ENCODE peak calls at places on chromosomes 7 and 10, in five cellular contexts. B is ovary, I is heart left ventricle, V is H9, M is HCT116. A is an unnamed sample.

GRCh38 chr7:143279186-143280098 is 5.3 kb upstream of the TMEM139 start:
- DNase-seq in B (no peak), M (no peak), V (no peak), I (no peak), A (no peak)

GRCh38 chr10:110916554-110917346 is 2.2 kb downstream of the BBIP1 start:
- DNase-seq in V (no peak), I (no peak), B (no peak), M (no peak), A (no peak)

GRCh38 chr10:13823046-13823711 is 236.4 kb downstream of the PRPF18 start:
- DNase-seq in M (no peak), I (no peak), B (no peak), V (peak; percentile 77), A (no peak)

GRCh38 chr10:52636874-52637273 is 135.7 kb downstream of the MBL2 start:
- DNase-seq in V (no peak), B (no peak), I (no peak), M (no peak), A (no peak)

GRCh38 chr7:43869898-43870240 is 552 bp upstream of the MRPS24 start:
- DNase-seq in I (no peak), V (no peak), B (peak; percentile 40), M (no peak), A (peak; percentile 60)

GRCh38 chr10:17453377-17454091 is 861 bp downstream of the ST8SIA6 start:
- DNase-seq in B (peak; percentile 31), I (no peak), V (peak; percentile 68), M (no peak), A (no peak)

GRCh38 chr10:78992333-78992732 is 76.4 kb upstream of the ZMIZ1 start:
- DNase-seq in V (no peak), I (no peak), M (no peak), B (no peak), A (no peak)

GRCh38 chr10:97401455-97401919 is 347 bp upstream of the RRP12 start:
- DNase-seq in I (no peak), B (no peak), V (peak; percentile 51), M (no peak), A (no peak)

GRCh38 chr7:151425670-151426075 is 14.3 kb downstream of the CRYGN start:
- DNase-seq in I (no peak), M (no peak), B (peak; percentile 46), V (no peak), A (no peak)

GRCh38 chr7:47670738-47671137 is 88.8 kb upstream of the TNS3 start:
- DNase-seq in M (no peak), I (no peak), B (no peak), V (no peak), A (no peak)

GRCh38 chr7:46146454-46147255 is 225.6 kb upstream of the IGFBP3 start:
- DNase-seq in I (peak; percentile 39), V (no peak), B (no peak), M (no peak), A (no peak)

GRCh38 chr7:27746978-27747377 is 7.0 kb downstream of the TAX1BP1 start:
- DNase-seq in V (no peak), I (no peak), M (no peak), B (no peak), A (no peak)

GRCh38 chr10:132326925-132327324 is 5.1 kb upstream of the LRRC27 start:
- DNase-seq in B (no peak), I (no peak), M (no peak), V (no peak), A (no peak)

GRCh38 chr7:159158125-159158887 is 13.6 kb upstream of the VIPR2 start:
- DNase-seq in M (no peak), I (no peak), V (no peak), B (no peak), A (no peak)

GRCh38 chr7:7791523-7791922 is 73.1 kb upstream of the RPA3 start:
- DNase-seq in I (no peak), B (no peak), V (no peak), M (no peak), A (no peak)

GRCh38 chr10:88190123-88190522 is 326.7 kb downstream of the PTEN start:
- DNase-seq in M (no peak), V (no peak), I (no peak), B (no peak), A (no peak)

GRCh38 chr10:78371118-78371517 is 337.5 kb downstream of the RPS24 start:
- DNase-seq in V (no peak), I (peak; percentile 13), M (no peak), B (peak; percentile 38), A (no peak)

DNA sequence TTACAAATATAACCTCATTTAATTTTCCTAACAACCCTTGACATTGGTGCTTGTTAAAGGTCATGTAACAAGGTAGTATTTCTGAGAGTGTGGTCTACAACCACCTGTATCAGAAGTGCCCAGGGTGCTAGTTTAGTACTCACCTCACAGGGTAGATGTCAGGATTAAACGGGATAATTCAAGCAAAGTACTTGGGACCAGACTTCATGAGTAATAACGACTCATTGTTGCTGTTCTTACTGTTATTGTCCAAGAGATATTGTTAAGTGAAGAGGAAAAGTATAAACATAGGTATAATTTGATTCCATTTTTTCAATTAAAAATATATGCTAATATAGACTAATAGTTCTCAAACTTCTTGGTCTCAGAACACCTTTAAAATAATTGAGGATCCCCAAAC is 179.3 kb downstream of the WNT2 start:
- DNase-seq in V (no peak), B (no peak), M (no peak), I (no peak), A (peak; percentile 31)
- H3K27ac ChIP-seq in V (no peak overlapping the region), B (no peak overlapping the region), M (no peak overlapping the region), I (no peak overlapping the region), A (no peak overlapping the region)

GRCh38 chr7:34031156-34031555 is 125.8 kb downstream of the BMPER start:
- DNase-seq in I (no peak), V (no peak), B (no peak), M (no peak), A (no peak)

GRCh38 chr7:34039033-34039432 is 133.7 kb downstream of the BMPER start:
- DNase-seq in M (no peak), V (no peak), B (no peak), I (no peak), A (no peak)

GRCh38 chr7:34036972-34037792 is 131.8 kb downstream of the BMPER start:
- DNase-seq in I (no peak), B (no peak), M (no peak), V (no peak), A (no peak)

GRCh38 chr7:34034728-34035127 is 129.4 kb downstream of the BMPER start:
- DNase-seq in V (no peak), I (no peak), B (no peak), M (no peak), A (peak; percentile 33)

GRCh38 chr7:34036069-34036920 is 131.0 kb downstream of the BMPER start:
- DNase-seq in V (no peak), I (no peak), M (peak; percentile 61), B (peak; percentile 55), A (peak; percentile 24)
- H3K27ac ChIP-seq in V (no peak overlapping the region), I (no peak overlapping the region), M (peak overlapping the region; percentile 1), B (no peak overlapping the region), A (no peak overlapping the region)

DNA sequence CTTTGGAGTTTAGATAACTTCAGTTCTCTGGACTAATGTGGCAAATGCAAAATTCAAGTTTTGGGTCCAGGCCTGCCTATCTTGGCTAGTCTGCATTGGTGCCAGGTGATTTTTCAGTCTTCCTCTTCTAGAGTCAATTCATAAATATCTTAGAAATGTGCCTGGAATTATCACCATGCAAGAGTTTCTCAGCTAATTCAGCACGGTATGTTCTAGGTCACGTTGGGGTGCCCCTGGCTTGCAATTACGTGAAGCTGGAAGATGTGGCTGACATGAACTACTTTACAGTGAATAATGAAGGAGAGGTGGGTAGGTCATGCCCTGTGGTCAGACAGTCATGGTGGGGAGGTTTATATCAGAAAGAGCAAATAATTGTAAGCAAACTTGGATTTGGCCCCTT is 25.0 kb downstream of the ZDHHC6 start:
- DNase-seq in M (no peak), V (no peak), B (no peak), I (no peak), A (no peak)
- H3K27ac ChIP-seq in M (no peak overlapping the region), V (no peak overlapping the region), B (no peak overlapping the region), I (no peak overlapping the region), A (no peak overlapping the region)

GRCh38 chr10:11256896-11257295 is 239.2 kb downstream of the CELF2 start:
- DNase-seq in B (no peak), M (no peak), V (no peak), I (no peak), A (no peak)

GRCh38 chr10:11253397-11254002 is 235.8 kb downstream of the CELF2 start:
- DNase-seq in I (no peak), M (no peak), V (no peak), B (no peak), A (no peak)

GRCh38 chr10:11250304-11250703 is 232.6 kb downstream of the CELF2 start:
- DNase-seq in I (no peak), V (no peak), B (no peak), M (no peak), A (no peak)

GRCh38 chr10:11255796-11256444 is 238.2 kb downstream of the CELF2 start:
- DNase-seq in M (no peak), V (no peak), B (peak; percentile 66), I (peak; percentile 50), A (no peak)

DNA sequence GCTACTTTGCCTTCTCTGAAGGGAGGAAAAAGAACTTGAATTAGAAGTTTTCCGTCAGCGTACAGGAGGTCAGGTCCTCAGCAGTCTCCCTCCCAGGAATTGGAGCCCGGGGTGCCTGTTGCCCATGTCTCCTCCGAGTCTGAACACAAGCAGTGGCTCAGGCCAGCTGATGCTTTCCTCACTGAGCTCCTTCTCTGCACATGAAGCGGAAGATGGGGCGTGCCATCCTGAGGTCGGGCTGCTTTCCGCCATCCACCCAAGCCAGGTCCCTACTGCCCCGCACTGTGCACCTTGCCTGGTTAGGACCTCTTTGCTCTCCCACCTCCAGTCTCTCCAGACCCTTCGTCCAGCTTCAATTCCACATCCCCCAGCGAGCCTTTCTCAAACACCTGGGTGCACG is 237.5 kb downstream of the CELF2 start:
- DNase-seq in M (no peak), I (no peak), V (no peak), B (no peak), A (no peak)
- H3K27ac ChIP-seq in M (no peak overlapping the region), I (no peak overlapping the region), V (no peak overlapping the region), B (no peak overlapping the region), A (no peak overlapping the region)